ENCODE peak calls at places on chromosome 9, in four cellular contexts. F is psoas muscle, O is head of caudate nucleus, C is fibroblast of lung. S is an unnamed sample.

GRCh38 chr9:137485343-137486140 is 26.4 kb upstream of the NSMF start:
- DNase-seq in F (no peak), O (no peak), C (no peak), S (no peak)

GRCh38 chr9:22216730-22217160 is 207.6 kb upstream of the CDKN2B start:
- DNase-seq in F (no peak), O (no peak), C (peak), S (no peak)

GRCh38 chr9:137294091-137294683 is 7.9 kb downstream of the NRARP start:
- DNase-seq in F (no peak), O (no peak), C (peak), S (peak)

GRCh38 chr9:128002959-128003358 is 22.2 kb upstream of the EEIG1 start:
- DNase-seq in F (no peak), O (no peak), C (no peak), S (no peak)

GRCh38 chr9:12813960-12814876 is 39.4 kb downstream of the LURAP1L start:
- DNase-seq in F (peak), O (no peak), C (peak), S (peak)

GRCh38 chr9:109250311-109250741 is 70.5 kb downstream of the EPB41L4B start:
- DNase-seq in F (no peak), O (no peak), C (no peak), S (no peak)

GRCh38 chr9:111066427-111066826 is 28.2 kb upstream of the LPAR1 start:
- DNase-seq in F (no peak), O (no peak), C (no peak), S (no peak)

GRCh38 chr9:124663046-124663961 is 107.8 kb downstream of the NR6A1 start:
- DNase-seq in F (no peak), O (no peak), C (peak), S (peak)

GRCh38 chr9:98990181-98990870 is 46.6 kb downstream of the COL15A1 start:
- DNase-seq in F (no peak), O (no peak), C (no peak), S (no peak)

GRCh38 chr9:116940614-116941215 is 253.6 kb downstream of the TRIM32 start:
- DNase-seq in F (no peak), O (no peak), C (peak), S (no peak)

GRCh38 chr9:136103651-136104487 is 8.8 kb upstream of the NACC2 start:
- DNase-seq in F (no peak), O (no peak), C (no peak), S (no peak)